ENCODE peak calls at places on chromosome 12, in six cellular contexts. T is psoas muscle; U is lower lobe of right lung; C is breast epithelium; B is CD8-positive, alpha-beta T cell; A is pancreas. X is an unnamed sample.
A peak's percentile ranks its signal among the peaks of the same experiment; 100 is the strongest.

GRCh38 chr12:112738531-112738930 is 53.0 kb upstream of the RPH3A start:
- DNase-seq in A (no peak), T (no peak), U (no peak), C (no peak), B (no peak), X (peak; percentile 45)

GRCh38 chr12:132445884-132446471 is 44.0 kb upstream of the FBRSL1 start:
- DNase-seq in C (no peak), B (peak; percentile 68), T (peak; percentile 80), A (no peak), U (peak; percentile 90), X (no peak)

GRCh38 chr12:47377414-47378221 is 297.9 kb upstream of the AMIGO2 start:
- DNase-seq in C (peak; percentile 87), A (peak; percentile 43), T (peak; percentile 99), B (no peak), U (peak; percentile 65), X (peak; percentile 92)

GRCh38 chr12:76024942-76025600 is 6.5 kb downstream of the PHLDA1 start:
- DNase-seq in T (no peak), C (no peak), U (no peak), A (no peak), B (no peak), X (peak; percentile 77)

GRCh38 chr12:9039397-9039977 is 50.1 kb downstream of the KLRG1 start:
- DNase-seq in B (no peak), T (no peak), U (no peak), C (no peak), A (no peak), X (peak; percentile 82)

GRCh38 chr12:58607805-58608204 is 312.5 kb downstream of the LRIG3 start:
- DNase-seq in A (no peak), C (no peak), U (no peak), B (no peak), T (no peak), X (no peak)

GRCh38 chr12:131860472-131861260 is 32.5 kb downstream of the MMP17 start:
- DNase-seq in U (peak; percentile 82), A (no peak), T (peak; percentile 85), C (no peak), B (no peak), X (peak; percentile 86)

GRCh38 chr12:18643673-18644072 is 94.1 kb downstream of the PLCZ1 start:
- DNase-seq in U (no peak), T (no peak), A (no peak), B (no peak), C (no peak), X (peak; percentile 45)

GRCh38 chr12:99253068-99253467 is 394.5 kb upstream of the GARIN6 start:
- DNase-seq in A (no peak), C (no peak), B (no peak), U (no peak), T (no peak), X (peak; percentile 7)

GRCh38 chr12:104547239-104547638 is 90.5 kb downstream of the CHST11 start:
- DNase-seq in U (peak; percentile 49), C (no peak), A (no peak), B (no peak), T (no peak), X (no peak)

GRCh38 chr12:11746940-11747716 is 97.7 kb downstream of the ETV6 start:
- DNase-seq in U (no peak), A (no peak), B (no peak), T (no peak), C (no peak), X (no peak)

GRCh38 chr12:11745112-11745511 is 95.6 kb downstream of the ETV6 start:
- DNase-seq in T (no peak), A (no peak), U (no peak), C (no peak), B (no peak), X (no peak)

GRCh38 chr12:11746024-11746771 is 96.7 kb downstream of the ETV6 start:
- DNase-seq in T (no peak), U (no peak), A (no peak), B (no peak), C (no peak), X (peak; percentile 48)

GRCh38 chr12:11749943-11750690 is 100.6 kb downstream of the ETV6 start:
- DNase-seq in B (no peak), A (no peak), T (no peak), U (peak; percentile 70), C (no peak), X (no peak)

GRCh38 chr12:11747969-11748368 is 98.5 kb downstream of the ETV6 start:
- DNase-seq in U (no peak), B (no peak), A (no peak), C (no peak), T (no peak), X (no peak)
- H3K4me1 ChIP-seq in U (peaks cover 50% of the 10 kb centered on the region), B (no peaks in the 10 kb centered on the region), A (peaks cover 10% of the 10 kb centered on the region), C (no peaks in the 10 kb centered on the region), T (peaks cover 3% of the 10 kb centered on the region), X (peaks cover 15% of the 10 kb centered on the region)

GRCh38 chr12:52646613-52647012 is 5.4 kb downstream of the KRT2 start:
- DNase-seq in C (no peak), T (no peak), U (no peak), B (peak; percentile 47), A (no peak), X (no peak)
- H3K4me1 ChIP-seq in C (no peaks in the 10 kb centered on the region), T (no peaks in the 10 kb centered on the region), U (no peaks in the 10 kb centered on the region), B (peaks cover 77% of the 10 kb centered on the region), A (no peaks in the 10 kb centered on the region), X (peaks cover 7% of the 10 kb centered on the region)

GRCh38 chr12:27034607-27035293 is 12.4 kb downstream of the MED21 start:
- DNase-seq in B (no peak), T (peak; percentile 47), C (no peak), A (no peak), U (no peak), X (no peak)

GRCh38 chr12:27032679-27033078 is 10.3 kb downstream of the MED21 start:
- DNase-seq in B (no peak), C (no peak), U (no peak), A (no peak), T (no peak), X (no peak)

DNA sequence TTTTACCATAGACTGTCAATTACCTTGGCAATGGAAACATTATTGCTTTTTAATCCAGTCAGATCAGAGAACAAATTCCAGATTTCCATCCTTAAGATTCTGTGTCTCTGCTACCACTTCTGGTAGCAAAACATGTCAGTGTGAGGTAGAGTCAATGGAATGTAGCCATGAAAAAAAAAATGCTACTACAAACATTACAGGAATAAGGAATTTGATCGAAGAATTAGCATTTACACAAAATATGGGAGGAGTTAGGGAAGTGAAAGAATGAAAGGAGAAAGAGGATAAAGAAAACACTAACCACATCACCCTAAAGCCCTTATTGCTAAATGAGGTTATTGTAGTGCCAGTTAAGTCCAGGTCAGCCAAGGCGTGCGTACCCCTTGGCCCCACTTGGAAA is 9.2 kb downstream of the MED21 start:
- DNase-seq in T (no peak), U (no peak), C (no peak), B (no peak), A (no peak), X (peak; percentile 42)
- H3K4me1 ChIP-seq in T (no peaks in the 10 kb centered on the region), U (no peaks in the 10 kb centered on the region), C (no peaks in the 10 kb centered on the region), B (no peaks in the 10 kb centered on the region), A (peaks cover 2% of the 10 kb centered on the region), X (no peaks in the 10 kb centered on the region)

GRCh38 chr12:64680235-64680634 is 69.9 kb downstream of the RASSF3 start:
- DNase-seq in A (no peak), T (no peak), U (no peak), B (no peak), C (no peak), X (no peak)

GRCh38 chr12:64679487-64679983 is 69.2 kb downstream of the RASSF3 start:
- DNase-seq in B (peak; percentile 80), U (peak; percentile 74), T (peak; percentile 81), A (no peak), C (peak; percentile 82), X (peak; percentile 85)

GRCh38 chr12:64675795-64676194 is 65.5 kb downstream of the RASSF3 start:
- DNase-seq in B (no peak), C (no peak), A (peak; percentile 75), T (no peak), U (no peak), X (peak; percentile 34)

GRCh38 chr12:64678835-64679234 is 68.5 kb downstream of the RASSF3 start:
- DNase-seq in U (no peak), T (no peak), A (no peak), C (no peak), B (no peak), X (no peak)

DNA sequence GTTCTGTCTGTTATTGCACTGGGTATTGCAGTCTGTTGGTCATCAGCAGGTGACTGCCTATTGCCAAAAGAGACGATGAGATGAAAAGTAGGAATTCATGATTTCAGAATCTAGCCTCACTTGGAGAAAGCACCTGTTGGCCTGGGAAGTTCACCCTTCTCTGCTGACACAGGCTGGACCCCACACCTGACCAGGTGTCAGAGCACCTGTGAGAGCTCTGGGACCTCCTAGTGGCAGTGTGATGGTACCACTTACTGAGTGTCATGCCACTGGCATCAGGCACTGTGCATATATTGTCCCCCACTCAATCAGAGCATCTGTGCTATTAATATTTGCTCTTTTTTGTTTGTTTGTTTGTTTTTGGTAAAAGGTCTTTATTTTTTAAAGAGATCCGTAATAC is 68.0 kb downstream of the RASSF3 start:
- DNase-seq in A (no peak), B (no peak), U (no peak), C (no peak), T (no peak), X (no peak)
- H3K4me1 ChIP-seq in A (peaks cover 27% of the 10 kb centered on the region), B (peaks cover 97% of the 10 kb centered on the region), U (peaks cover 90% of the 10 kb centered on the region), C (no peaks in the 10 kb centered on the region), T (peaks cover 11% of the 10 kb centered on the region), X (peaks cover 15% of the 10 kb centered on the region)

X was measured in adipocyte.